ENCODE peak calls at places on chromosomes 13 and 19, in eight cellular contexts. O is cardiac muscle cell, Q is substantia nigra, A is astrocyte of the spinal cord, G is Right ventricle myocardium superior, Z is neural crest cell, W is HT-29, R is T-cell. H is an unnamed sample.

GRCh38 chr13:49627831-49628652 is at the start of gene ARL11:
- DNase-seq in O (no peak), Q (peak; percentile 8), A (no peak), G (peak; percentile 85), Z (no peak), W (no peak), R (peak; percentile 49), H (no peak)

GRCh38 chr13:97338571-97338970 is 95.4 kb upstream of the RAP2A start:
- DNase-seq in O (no peak), Q (no peak), A (no peak), G (no peak), Z (no peak), W (no peak), R (no peak), H (no peak)

GRCh38 chr19:12015015-12015752 is 20.3 kb downstream of the ZNF433 start:
- DNase-seq in O (no peak), Q (no peak), A (no peak), G (no peak), Z (no peak), W (no peak), R (no peak), H (no peak)

GRCh38 chr19:28027116-28027515 is 1185.8 kb downstream of the UQCRFS1 start:
- DNase-seq in O (no peak), Q (no peak), A (no peak), G (no peak), Z (no peak), W (no peak), R (no peak), H (no peak)

GRCh38 chr19:8245869-8246835 is 37.0 kb downstream of the CERS4 start:
- DNase-seq in O (no peak), Q (no peak), A (no peak), G (no peak), Z (no peak), W (no peak), R (no peak), H (no peak)

GRCh38 chr19:34370983-34371382 is 6.0 kb downstream of the GPI start:
- DNase-seq in O (no peak), Q (no peak), A (no peak), G (no peak), Z (no peak), W (no peak), R (no peak), H (no peak)

GRCh38 chr19:39380521-39381502 is 10.1 kb downstream of the PAF1 start:
- DNase-seq in O (no peak), Q (no peak), A (no peak), G (no peak), Z (no peak), W (no peak), R (no peak), H (no peak)

GRCh38 chr13:40640845-40641458 is 25.5 kb downstream of the FOXO1 start:
- DNase-seq in O (no peak), Q (no peak), A (no peak), G (no peak), Z (no peak), W (no peak), R (no peak), H (no peak)

GRCh38 chr19:49403404-49404187 is 15.5 kb downstream of the KASH5 start:
- DNase-seq in O (peak; percentile 84), Q (no peak), A (peak; percentile 80), G (no peak), Z (no peak), W (no peak), R (no peak), H (no peak)

GRCh38 chr19:1070931-1071791 is 4.2 kb downstream of the ARHGAP45 start:
- DNase-seq in O (peak; percentile 62), Q (no peak), A (no peak), G (no peak), Z (no peak), W (no peak), R (no peak), H (no peak)

GRCh38 chr13:35349673-35350278 is 126.7 kb downstream of the MAB21L1 start:
- DNase-seq in O (peak; percentile 18), Q (no peak), A (peak; percentile 2), G (no peak), Z (no peak), W (peak; percentile 86), R (no peak), H (no peak)

GRCh38 chr19:37855098-37855497 is 51.3 kb downstream of the WDR87 start:
- DNase-seq in O (no peak), Q (no peak), A (peak; percentile 36), G (peak; percentile 61), Z (no peak), W (no peak), R (no peak), H (no peak)

GRCh38 chr13:108269601-108270328 is at the start of gene TNFSF13B:
- DNase-seq in O (peak; percentile 1), Q (peak; percentile 2), A (peak; percentile 24), G (peak; percentile 68), Z (no peak), W (peak; percentile 49), R (peak; percentile 24), H (no peak)

H was measured in mesenteric fat pad.